ENCODE peak calls at places on chromosomes 11 and 22, in ten cellular contexts. P is BE2C; L is CD8-positive, alpha-beta memory T cell; W is IMR-90; R is neural progenitor cell; Q is cardiac muscle cell; D is osteoblast; C is transverse colon; E is heart left ventricle; G is aorta. I is an unnamed sample.

GRCh38 chr11:26947904-26948639 is 45.8 kb upstream of the FIBIN start:
- DNase-seq in P (no peak), L (no peak), W (peak; percentile 23), R (peak; percentile 13), Q (peak; percentile 45), D (peak; percentile 69), C (no peak), E (no peak), G (no peak), I (no peak)

GRCh38 chr22:31350410-31350863 is 4.3 kb upstream of the PATZ1 start:
- DNase-seq in P (peak; percentile 83), L (no peak), W (no peak), R (peak; percentile 37), Q (peak; percentile 45), D (no peak), C (peak; percentile 22), E (no peak), G (no peak), I (peak; percentile 88)

GRCh38 chr11:75276696-75277095 is 36.1 kb downstream of the TPBGL start:
- DNase-seq in P (no peak), L (no peak), W (no peak), R (no peak), Q (no peak), D (peak; percentile 70), C (no peak), E (no peak), G (no peak), I (no peak)

GRCh38 chr11:93212094-93212493 is 14.3 kb upstream of the SLC36A4 start:
- DNase-seq in P (no peak), L (no peak), W (no peak), R (no peak), Q (no peak), D (no peak), C (no peak), E (no peak), G (no peak), I (no peak)

GRCh38 chr11:111550258-111550657 is 9.7 kb downstream of the LAYN start:
- DNase-seq in P (no peak), L (no peak), W (no peak), R (no peak), Q (no peak), D (no peak), C (no peak), E (no peak), G (no peak), I (no peak)

GRCh38 chr11:117663389-117663788 is 133.6 kb downstream of the DSCAML1 start:
- DNase-seq in P (no peak), L (no peak), W (no peak), R (no peak), Q (no peak), D (no peak), C (no peak), E (no peak), G (no peak), I (no peak)

GRCh38 chr11:12430912-12431311 is 53.5 kb downstream of the PARVA start:
- DNase-seq in P (no peak), L (no peak), W (peak; percentile 91), R (no peak), Q (peak; percentile 95), D (peak; percentile 83), C (peak; percentile 74), E (peak; percentile 75), G (peak; percentile 85), I (peak; percentile 80)

GRCh38 chr11:89922195-89922660 is at the start of gene TRIM49D1:
- DNase-seq in P (no peak), L (no peak), W (no peak), R (no peak), Q (no peak), D (no peak), C (no peak), E (no peak), G (no peak), I (no peak)

GRCh38 chr11:44303401-44303938 is 6.5 kb downstream of the ALX4 start:
- DNase-seq in P (no peak), L (no peak), W (no peak), R (no peak), Q (no peak), D (peak; percentile 85), C (no peak), E (no peak), G (no peak), I (no peak)

GRCh38 chr11:44305149-44305642 is 4.7 kb downstream of the ALX4 start:
- DNase-seq in P (no peak), L (no peak), W (no peak), R (no peak), Q (no peak), D (peak; percentile 71), C (no peak), E (no peak), G (no peak), I (no peak)

GRCh38 chr11:44305643-44306468 is 4.1 kb downstream of the ALX4 start:
- DNase-seq in P (no peak), L (no peak), W (no peak), R (peak; percentile 72), Q (no peak), D (peak; percentile 75), C (peak; percentile 20), E (no peak), G (no peak), I (peak; percentile 31)

GRCh38 chr11:44306469-44307244 is 3.3 kb downstream of the ALX4 start:
- DNase-seq in P (no peak), L (no peak), W (no peak), R (peak; percentile 61), Q (no peak), D (peak; percentile 85), C (no peak), E (no peak), G (no peak), I (no peak)

DNA sequence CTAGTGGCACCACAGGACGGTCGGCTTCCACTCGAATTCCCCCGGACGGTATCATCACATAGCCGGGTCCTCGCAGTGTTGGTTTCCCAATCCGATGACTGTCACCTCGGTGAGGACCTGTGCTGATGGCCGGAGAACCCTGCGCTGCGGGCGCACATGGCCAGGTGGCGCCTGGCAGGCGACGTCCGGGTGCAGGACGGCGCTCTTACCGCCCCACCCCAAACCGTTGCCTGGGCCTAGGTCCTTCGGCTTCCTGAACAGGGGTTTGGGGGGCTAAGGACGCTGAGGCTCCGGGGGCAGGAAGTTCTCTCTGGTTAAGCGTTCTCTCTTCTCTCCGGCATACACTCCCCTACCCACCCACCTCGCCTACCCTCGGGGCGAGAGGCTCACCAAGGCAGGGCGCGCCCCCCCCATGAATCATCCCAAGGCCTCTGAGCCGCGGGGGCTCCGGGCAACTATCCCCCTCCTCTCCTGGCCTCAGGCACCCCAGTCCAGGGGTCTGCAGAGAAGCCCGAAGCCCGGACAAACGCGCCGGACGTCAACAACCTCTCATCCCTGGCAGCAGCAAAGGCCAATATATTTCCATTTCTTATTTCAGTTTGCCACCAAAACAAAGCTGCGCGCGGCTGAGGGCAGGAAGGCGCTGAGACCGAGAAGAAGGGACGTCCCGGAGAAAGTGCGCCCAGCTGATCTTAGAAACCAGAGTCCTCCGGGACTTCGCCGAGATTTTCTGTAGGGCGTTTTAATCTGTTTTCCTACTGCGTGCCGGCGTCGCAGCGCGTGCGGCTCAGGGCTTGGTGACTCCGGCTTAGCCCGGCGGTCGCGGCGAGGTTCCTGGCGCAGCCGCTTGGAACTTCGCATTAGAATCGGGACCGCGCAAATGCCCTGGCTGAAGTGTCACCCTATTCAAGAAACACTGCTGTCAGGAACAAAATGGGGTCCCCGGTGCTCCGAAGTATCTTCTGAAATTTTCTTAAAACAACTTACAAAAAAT is 5.6 kb downstream of the ALX4 start:
- DNase-seq in P (no peak), L (no peak), W (no peak), R (peak; percentile 86), Q (no peak), D (peak; percentile 86), C (no peak), E (no peak), G (no peak), I (no peak)
- H3K4me3 ChIP-seq in P (no peak overlapping the region), L (no peak overlapping the region), W (peak overlapping the region; percentile 7), R (peak overlapping the region; percentile 12), Q (no peak overlapping the region), D (no peak overlapping the region), C (no peak overlapping the region), E (no peak overlapping the region), G (no peak overlapping the region), I (no peak overlapping the region)

GRCh38 chr11:125166347-125166841 is 1.8 kb downstream of the PKNOX2 start:
- DNase-seq in P (no peak), L (no peak), W (no peak), R (peak; percentile 45), Q (peak; percentile 58), D (peak; percentile 90), C (no peak), E (peak; percentile 53), G (no peak), I (peak; percentile 46)

GRCh38 chr11:125168875-125169537 is 4.5 kb downstream of the PKNOX2 start:
- DNase-seq in P (no peak), L (no peak), W (peak; percentile 31), R (no peak), Q (peak; percentile 78), D (no peak), C (no peak), E (no peak), G (no peak), I (peak; percentile 34)

GRCh38 chr11:125167292-125167953 is 2.9 kb downstream of the PKNOX2 start:
- DNase-seq in P (no peak), L (no peak), W (peak; percentile 25), R (peak; percentile 87), Q (peak; percentile 76), D (no peak), C (no peak), E (peak; percentile 73), G (peak; percentile 71), I (peak; percentile 68)

GRCh38 chr11:125166903-125167291 is 2.3 kb downstream of the PKNOX2 start:
- DNase-seq in P (no peak), L (no peak), W (no peak), R (no peak), Q (no peak), D (no peak), C (no peak), E (no peak), G (no peak), I (no peak)

GRCh38 chr11:125167954-125168821 is 3.6 kb downstream of the PKNOX2 start:
- DNase-seq in P (no peak), L (no peak), W (peak; percentile 88), R (peak; percentile 32), Q (peak; percentile 58), D (no peak), C (no peak), E (no peak), G (no peak), I (peak; percentile 84)
- H3K4me1 ChIP-seq in P (no peaks in the 10 kb centered on the region), L (peaks cover 16% of the 10 kb centered on the region), W (peaks cover 19% of the 10 kb centered on the region), R (peaks cover 56% of the 10 kb centered on the region), Q (peaks cover 59% of the 10 kb centered on the region), D (peaks cover 20% of the 10 kb centered on the region), C (peaks cover 58% of the 10 kb centered on the region), E (peaks cover 19% of the 10 kb centered on the region), G (no peaks in the 10 kb centered on the region), I (peaks cover 85% of the 10 kb centered on the region)

GRCh38 chr22:50192825-50193204 is 7.1 kb downstream of the TRABD start:
- DNase-seq in P (no peak), L (no peak), W (no peak), R (no peak), Q (no peak), D (no peak), C (peak; percentile 64), E (peak; percentile 19), G (no peak), I (no peak)

GRCh38 chr22:50190182-50190951 is 4.7 kb downstream of the TRABD start:
- DNase-seq in P (peak; percentile 94), L (peak; percentile 77), W (no peak), R (peak; percentile 68), Q (peak; percentile 50), D (peak; percentile 96), C (peak; percentile 91), E (peak; percentile 92), G (peak; percentile 90), I (peak; percentile 84)

GRCh38 chr22:50189849-50190181 is 4.1 kb downstream of the TRABD start:
- DNase-seq in P (no peak), L (no peak), W (no peak), R (no peak), Q (no peak), D (no peak), C (peak; percentile 47), E (peak; percentile 35), G (no peak), I (no peak)

GRCh38 chr22:50192056-50192824 is 6.5 kb downstream of the TRABD start:
- DNase-seq in P (no peak), L (no peak), W (peak; percentile 19), R (no peak), Q (no peak), D (no peak), C (no peak), E (peak; percentile 34), G (no peak), I (peak; percentile 86)

GRCh38 chr22:50191041-50191740 is 5.5 kb downstream of the TRABD start:
- DNase-seq in P (no peak), L (peak; percentile 70), W (no peak), R (no peak), Q (no peak), D (no peak), C (peak; percentile 78), E (peak; percentile 62), G (peak; percentile 78), I (peak; percentile 53)
- H3K4me3 ChIP-seq in P (peak overlapping the region; percentile 49), L (peak overlapping the region; percentile 83), W (no peak overlapping the region), R (no peak overlapping the region), Q (no peak overlapping the region), D (peak overlapping the region; percentile 63), C (peak overlapping the region; percentile 42), E (peak overlapping the region; percentile 47), G (peak overlapping the region; percentile 1), I (no peak overlapping the region)

GRCh38 chr11:35722641-35723040 is 60.1 kb downstream of the TRIM44 start:
- DNase-seq in P (no peak), L (no peak), W (no peak), R (no peak), Q (no peak), D (no peak), C (no peak), E (no peak), G (no peak), I (no peak)
- H3K4me1 ChIP-seq in P (no peaks in the 10 kb centered on the region), L (no peaks in the 10 kb centered on the region), W (no peaks in the 10 kb centered on the region), R (peaks cover 9% of the 10 kb centered on the region), Q (no peaks in the 10 kb centered on the region), D (no peaks in the 10 kb centered on the region), C (peaks cover 9% of the 10 kb centered on the region), E (no peaks in the 10 kb centered on the region), G (no peaks in the 10 kb centered on the region), I (peaks cover 30% of the 10 kb centered on the region)